ENCODE peak calls at places on chromosomes 7 and 10, in seven cellular contexts. G, Y, Q, J, L, B and X are unnamed samples.

GRCh38 chr10:64288404-64288803 is 767.2 kb downstream of the REEP3 start:
- DNase-seq in Y (no peak), B (no peak), J (no peak), Q (no peak), L (no peak), G (no peak), X (no peak)

GRCh38 chr7:4724648-4725013 is 42.5 kb downstream of the FOXK1 start:
- DNase-seq in Q (no peak), Y (peak), J (no peak), G (no peak), B (no peak), L (no peak), X (no peak)

GRCh38 chr10:129892571-129893045 is 71.5 kb downstream of the EBF3 start:
- DNase-seq in J (no peak), G (no peak), L (no peak), B (peak), Q (peak), Y (no peak), X (no peak)

GRCh38 chr10:30759423-30759822 is 129.9 kb upstream of the LYZL2 start:
- DNase-seq in Y (no peak), L (no peak), Q (no peak), G (no peak), B (no peak), J (no peak), X (no peak)

GRCh38 chr7:106717254-106717996 is 56.5 kb upstream of the CCDC71L start:
- DNase-seq in J (no peak), Q (no peak), Y (no peak), L (no peak), B (no peak), G (no peak), X (no peak)

GRCh38 chr7:147199868-147200267 is 1083.3 kb downstream of the CNTNAP2 start:
- DNase-seq in B (no peak), L (no peak), G (no peak), Q (no peak), Y (no peak), J (no peak), X (no peak)

GRCh38 chr7:20513341-20513740 is 102.1 kb upstream of the ABCB5 start:
- DNase-seq in G (no peak), Y (no peak), L (no peak), J (no peak), B (no peak), Q (no peak), X (no peak)

GRCh38 chr10:48462482-48463020 is 142.3 kb downstream of the ARHGAP22 start:
- DNase-seq in J (no peak), G (peak), L (no peak), B (no peak), Y (no peak), Q (no peak), X (no peak)

GRCh38 chr10:22927661-22928403 is at the start of gene ARMC3:
- DNase-seq in B (peak), L (peak), Y (peak), G (peak), Q (peak), J (peak), X (no peak)

GRCh38 chr7:33107136-33108066 is 1.8 kb downstream of the RP9 start:
- DNase-seq in Q (peak), J (peak), L (peak), Y (peak), G (no peak), B (peak), X (no peak)

GRCh38 chr7:148650232-148650858 is 48.4 kb upstream of the CUL1 start:
- DNase-seq in G (no peak), Y (no peak), B (no peak), J (no peak), Q (no peak), L (no peak), X (no peak)

GRCh38 chr10:100724531-100725027 is 20.8 kb upstream of the PAX2 start:
- DNase-seq in L (no peak), J (no peak), B (no peak), G (peak), Y (no peak), Q (no peak), X (no peak)

GRCh38 chr10:49010295-49010694 is 70.7 kb upstream of the LRRC18 start:
- DNase-seq in J (no peak), Y (no peak), G (no peak), L (no peak), Q (no peak), B (no peak), X (no peak)

GRCh38 chr10:84416245-84416555 is 87.8 kb downstream of the CCSER2 start:
- DNase-seq in L (no peak), G (no peak), Q (no peak), Y (no peak), J (no peak), B (no peak), X (no peak)

GRCh38 chr7:157808042-157808441 is 471.2 kb downstream of the DNAJB6 start:
- DNase-seq in L (no peak), Q (peak), Y (no peak), G (peak), J (no peak), B (no peak), X (peak)

GRCh38 chr7:157268540-157268939 is 68.3 kb upstream of the DNAJB6 start:
- DNase-seq in J (no peak), Q (no peak), B (no peak), Y (no peak), G (no peak), L (no peak), X (peak)

GRCh38 chr7:21352540-21353387 is 75.1 kb upstream of the SP4 start:
- DNase-seq in Y (peak), G (no peak), J (peak), Q (no peak), B (no peak), L (peak), X (no peak)

GRCh38 chr10:22911889-22912762 is 15.7 kb upstream of the ARMC3 start:
- DNase-seq in Q (no peak), L (no peak), B (peak), Y (no peak), J (no peak), G (no peak), X (no peak)

GRCh38 chr10:77603529-77603927 is 34.1 kb downstream of the KCNMA1 start:
- DNase-seq in L (no peak), B (no peak), J (no peak), G (no peak), Y (peak), Q (peak), X (no peak)

GRCh38 chr7:13834328-13834761 is 155.1 kb downstream of the ETV1 start:
- DNase-seq in B (no peak), Q (no peak), J (no peak), Y (no peak), G (no peak), L (no peak), X (no peak)

GRCh38 chr7:27464970-27465369 is 197.7 kb downstream of the HIBADH start:
- DNase-seq in Y (no peak), L (no peak), Q (no peak), J (no peak), G (no peak), B (no peak), X (no peak)

GRCh38 chr7:50229964-50230363 is 74.6 kb upstream of the IKZF1 start:
- DNase-seq in Y (peak), L (no peak), Q (no peak), B (no peak), G (no peak), J (peak), X (no peak)

GRCh38 chr10:36801660-36802059 is 323.7 kb upstream of the ANKRD30A start:
- DNase-seq in G (no peak), J (no peak), Q (no peak), L (no peak), B (no peak), Y (no peak), X (no peak)

GRCh38 chr10:16698457-16698856 is 118.8 kb downstream of the RSU1 start:
- DNase-seq in Y (no peak), J (no peak), G (no peak), L (no peak), Q (no peak), B (no peak), X (no peak)

GRCh38 chr7:128954830-128955797 is 17.4 kb downstream of the IRF5 start:
- DNase-seq in L (peak), Q (no peak), J (peak), G (no peak), Y (peak), B (no peak), X (no peak)

GRCh38 chr7:129830949-129831348 is 121.8 kb downstream of the UBE2H start:
- DNase-seq in J (no peak), L (no peak), Q (no peak), G (no peak), Y (no peak), B (no peak), X (no peak)

GRCh38 chr7:77439572-77439971 is 23.4 kb upstream of the GSAP start:
- DNase-seq in L (no peak), Y (no peak), J (peak), G (no peak), B (peak), Q (peak), X (no peak)
- TF ChIP-seq CTCF in L (peak), Y (no peak), J (no peak), G (peak), B (peak), Q (peak), X (peak)

GRCh38 chr7:43647314-43647691 is 64.4 kb downstream of the STK17A start:
- DNase-seq in L (no peak), Q (no peak), G (no peak), J (no peak), Y (no peak), B (no peak), X (no peak)

GRCh38 chr7:43649755-43650274 is 66.9 kb downstream of the STK17A start:
- DNase-seq in G (no peak), L (peak), J (peak), Y (peak), Q (no peak), B (no peak), X (no peak)

GRCh38 chr7:43647772-43648643 is 65.1 kb downstream of the STK17A start:
- DNase-seq in J (no peak), B (peak), Q (peak), Y (peak), L (peak), G (peak), X (no peak)

GRCh38 chr7:43650457-43651052 is 67.6 kb downstream of the STK17A start:
- DNase-seq in Q (no peak), G (no peak), J (peak), Y (peak), L (no peak), B (no peak), X (no peak)

GRCh38 chr7:43648725-43649406 is 66.0 kb downstream of the STK17A start:
- DNase-seq in G (no peak), Y (peak), L (peak), J (peak), B (no peak), Q (no peak), X (no peak)
- TF ChIP-seq CTCF in G (no peak), Y (no peak), L (no peak), J (no peak), B (no peak), Q (no peak), X (no peak)

GRCh38 chr7:42236266-42237161 is 495 bp downstream of the GLI3 start:
- DNase-seq in Y (no peak), J (no peak), B (peak), Q (peak), G (peak), L (peak), X (no peak)
- TF ChIP-seq CTCF in Y (no peak), J (no peak), B (no peak), Q (no peak), G (no peak), L (no peak), X (peak)

GRCh38 chr10:58153751-58154150 is 113.9 kb downstream of the IPMK start:
- DNase-seq in G (no peak), J (no peak), Q (no peak), B (no peak), Y (no peak), L (no peak), X (no peak)

GRCh38 chr10:58152698-58153263 is 114.9 kb downstream of the IPMK start:
- DNase-seq in Q (no peak), G (no peak), Y (peak), J (peak), L (peak), B (peak), X (no peak)

GRCh38 chr10:58150290-58150689 is 117.4 kb downstream of the IPMK start:
- DNase-seq in Q (no peak), G (no peak), Y (no peak), J (no peak), B (no peak), L (no peak), X (no peak)
- TF ChIP-seq CTCF in Q (no peak), G (no peak), Y (no peak), J (no peak), B (no peak), L (no peak), X (no peak)

GRCh38 chr10:13399236-13399635 is 51.1 kb upstream of the SEPHS1 start:
- DNase-seq in J (no peak), G (no peak), Y (no peak), Q (no peak), B (no peak), L (no peak), X (no peak)
- TF ChIP-seq CTCF in J (no peak), G (no peak), Y (no peak), Q (no peak), B (no peak), L (no peak), X (no peak)

DNA sequence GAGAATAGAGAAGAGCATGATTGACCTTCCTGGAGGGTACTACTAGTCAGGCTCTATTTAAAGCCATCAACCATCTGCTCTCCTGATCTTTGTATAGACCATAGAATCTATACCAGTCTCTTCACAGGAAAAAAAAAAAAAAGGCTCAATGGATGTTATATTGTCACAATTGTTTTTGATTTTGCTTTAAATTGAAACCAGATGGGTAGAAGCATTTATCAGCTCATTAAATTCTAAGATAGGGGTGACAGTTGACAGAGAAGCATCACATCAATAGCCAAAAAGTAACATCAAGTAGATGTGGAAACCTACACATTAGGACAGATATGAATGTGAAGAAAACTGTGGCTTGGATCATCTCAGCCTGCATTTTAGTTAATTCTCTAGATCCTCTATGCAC is 558.9 kb upstream of the MBL2 start:
- DNase-seq in J (no peak), L (no peak), Q (no peak), G (no peak), Y (no peak), B (no peak), X (no peak)
- TF ChIP-seq CTCF in J (no peak), L (no peak), Q (no peak), G (no peak), Y (no peak), B (no peak), X (no peak)

GRCh38 chr10:104548090-104548489 is 93.0 kb upstream of the SORCS3 start:
- DNase-seq in J (no peak), Q (no peak), G (no peak), B (no peak), Y (no peak), L (no peak), X (no peak)

GRCh38 chr10:104546336-104546735 is 94.8 kb upstream of the SORCS3 start:
- DNase-seq in L (no peak), G (no peak), B (no peak), Q (no peak), Y (no peak), J (no peak), X (no peak)

GRCh38 chr10:104546756-104547155 is 94.3 kb upstream of the SORCS3 start:
- DNase-seq in L (no peak), B (no peak), J (no peak), G (no peak), Q (no peak), Y (no peak), X (no peak)
- TF ChIP-seq CTCF in L (no peak), B (no peak), J (no peak), G (no peak), Q (no peak), Y (no peak), X (no peak)

GRCh38 chr7:150799156-150799555 is 1.0 kb downstream of the TMEM176B start:
- DNase-seq in Q (no peak), Y (no peak), J (no peak), L (no peak), B (no peak), G (no peak), X (no peak)
- TF ChIP-seq CTCF in Q (no peak), Y (no peak), J (no peak), L (no peak), B (no peak), G (no peak), X (no peak)

GRCh38 chr10:7301039-7301768 is 109.6 kb downstream of the SFMBT2 start:
- DNase-seq in Y (no peak), B (no peak), Q (no peak), L (no peak), J (no peak), G (no peak), X (no peak)
- TF ChIP-seq CTCF in Y (no peak), B (no peak), Q (no peak), L (no peak), J (no peak), G (no peak), X (peak)